ENCODE peak calls at places on chromosomes 16 and 17, in seven cellular contexts. Q, Y, I, M, F, T and K are unnamed samples.

GRCh38 chr16:57380671-57381462 is 8.6 kb downstream of the CX3CL1 start:
- DNase-seq in Q (no peak), Y (no peak), I (peak), M (no peak), F (no peak), T (peak), K (no peak)

GRCh38 chr16:73683804-73684203 is 612.8 kb upstream of the PSMD7 start:
- DNase-seq in Q (no peak), Y (no peak), I (no peak), M (no peak), F (no peak), T (no peak), K (no peak)

GRCh38 chr16:28563218-28563617 is 9.5 kb downstream of the SGF29 start:
- DNase-seq in Q (no peak), Y (no peak), I (no peak), M (no peak), F (no peak), T (no peak), K (no peak)

GRCh38 chr16:12119562-12119961 is 143.0 kb downstream of the SNX29 start:
- DNase-seq in Q (no peak), Y (no peak), I (peak), M (no peak), F (no peak), T (peak), K (no peak)

GRCh38 chr17:17781591-17782424 is 55.0 kb downstream of the SREBF1 start:
- DNase-seq in Q (no peak), Y (peak), I (peak), M (peak), F (peak), T (peak), K (no peak)

GRCh38 chr16:63361032-63361624 is 1324.9 kb upstream of the CDH8 start:
- DNase-seq in Q (peak), Y (peak), I (peak), M (no peak), F (peak), T (peak), K (no peak)

GRCh38 chr17:69462010-69462409 is 47.5 kb downstream of the MAP2K6 start:
- DNase-seq in Q (no peak), Y (no peak), I (no peak), M (no peak), F (no peak), T (no peak), K (no peak)

GRCh38 chr17:38579934-38580333 is 25.8 kb downstream of the SRCIN1 start:
- DNase-seq in Q (no peak), Y (peak), I (peak), M (no peak), F (no peak), T (peak), K (no peak)

GRCh38 chr17:35312790-35313711 is 60.4 kb downstream of the SLFN11 start:
- DNase-seq in Q (peak), Y (peak), I (peak), M (peak), F (no peak), T (peak), K (peak)